ENCODE peak calls at places on chromosomes 12 and 14, in six cellular contexts. Q is AG09309; N is CD4-positive, alpha-beta memory T cell; B is naive thymus-derived CD4-positive, alpha-beta T cell; V is brain microvascular endothelial cell; D is astrocyte of the cerebellum. X is an unnamed sample.

GRCh38 chr12:106841471-106842302 is 67.2 kb downstream of the RIC8B start:
- DNase-seq in V (peak; percentile 32), D (peak; percentile 37), B (peak; percentile 49), Q (peak; percentile 8), N (peak; percentile 37), X (peak; percentile 8)

GRCh38 chr14:104510216-104510615 is 69.3 kb upstream of the C14orf180 start:
- DNase-seq in D (no peak), V (no peak), N (no peak), Q (no peak), B (no peak), X (peak; percentile 23)

GRCh38 chr14:23881292-23881691 is 72.3 kb upstream of the DHRS4 start:
- DNase-seq in N (no peak), D (no peak), B (no peak), Q (no peak), V (no peak), X (no peak)

GRCh38 chr12:52523825-52524224 is 3.6 kb upstream of the KRT5 start:
- DNase-seq in B (no peak), Q (no peak), V (no peak), N (no peak), D (no peak), X (peak; percentile 21)

GRCh38 chr12:27999970-28000369 is 27.4 kb upstream of the PTHLH start:
- DNase-seq in D (no peak), B (no peak), N (no peak), Q (no peak), V (peak; percentile 39), X (no peak)

GRCh38 chr12:108234155-108234554 is 105.0 kb downstream of the CMKLR1 start:
- DNase-seq in Q (peak; percentile 5), V (no peak), B (no peak), D (no peak), N (no peak), X (no peak)

GRCh38 chr12:93766802-93767523 is 89.8 kb downstream of the CRADD start:
- DNase-seq in D (no peak), N (peak; percentile 37), V (peak; percentile 69), B (peak; percentile 29), Q (no peak), X (no peak)

GRCh38 chr12:25694072-25694471 is 141.0 kb upstream of the LMNTD1 start:
- DNase-seq in D (no peak), N (no peak), B (no peak), V (peak; percentile 96), Q (peak; percentile 88), X (no peak)

GRCh38 chr12:27866382-27867101 is 86.5 kb upstream of the MANSC4 start:
- DNase-seq in N (no peak), V (peak; percentile 71), D (no peak), B (no peak), Q (no peak), X (no peak)

GRCh38 chr12:16323010-16323409 is 24.4 kb upstream of the MGST1 start:
- DNase-seq in V (peak; percentile 31), D (peak; percentile 38), Q (no peak), N (no peak), B (no peak), X (no peak)

GRCh38 chr12:2453807-2454177 is 341.0 kb upstream of the FKBP4 start:
- DNase-seq in V (no peak), N (no peak), B (no peak), Q (no peak), D (no peak), X (no peak)

GRCh38 chr12:15621140-15621539 is 168.0 kb downstream of the EPS8 start:
- DNase-seq in B (no peak), D (no peak), N (no peak), V (no peak), Q (no peak), X (no peak)

GRCh38 chr14:54739514-54739913 is 163.1 kb downstream of the GCH1 start:
- DNase-seq in N (no peak), B (no peak), Q (no peak), D (no peak), V (no peak), X (no peak)

GRCh38 chr12:48000878-48001321 is 3.4 kb downstream of the COL2A1 start:
- DNase-seq in B (no peak), N (no peak), Q (peak; percentile 16), D (peak; percentile 16), V (peak; percentile 77), X (no peak)

GRCh38 chr12:31020385-31021166 is 53.1 kb upstream of the DDX11 start:
- DNase-seq in N (no peak), Q (no peak), B (no peak), D (no peak), V (no peak), X (no peak)

GRCh38 chr12:109594566-109595317 is 21.1 kb downstream of the MVK start:
- DNase-seq in V (no peak), Q (no peak), N (no peak), D (no peak), B (no peak), X (no peak)

GRCh38 chr14:101123639-101124525 is 220.4 kb upstream of the RTL1 start:
- DNase-seq in Q (no peak), B (no peak), V (no peak), N (no peak), D (no peak), X (peak; percentile 9)

GRCh38 chr14:38207830-38208815 is at the start of gene SSTR1:
- DNase-seq in D (no peak), V (no peak), B (no peak), Q (no peak), N (no peak), X (no peak)

GRCh38 chr12:53974084-53975018 is at the start of gene HOTAIR:
- DNase-seq in D (no peak), V (no peak), Q (no peak), B (no peak), N (no peak), X (no peak)

GRCh38 chr12:121806556-121807308 is 2.9 kb downstream of the SETD1B start:
- DNase-seq in N (no peak), V (no peak), Q (no peak), D (no peak), B (no peak), X (no peak)

GRCh38 chr14:81147140-81147897 is 73.4 kb downstream of the GTF2A1 start:
- DNase-seq in B (no peak), V (no peak), D (no peak), Q (no peak), N (no peak), X (no peak)

GRCh38 chr14:53520529-53520928 is 367.4 kb upstream of the DDHD1 start:
- DNase-seq in N (no peak), D (no peak), V (no peak), B (no peak), Q (no peak), X (no peak)

GRCh38 chr12:78403681-78404080 is 460.9 kb upstream of the SYT1 start:
- DNase-seq in Q (peak; percentile 33), V (peak; percentile 68), N (no peak), D (peak; percentile 27), B (no peak), X (no peak)

DNA sequence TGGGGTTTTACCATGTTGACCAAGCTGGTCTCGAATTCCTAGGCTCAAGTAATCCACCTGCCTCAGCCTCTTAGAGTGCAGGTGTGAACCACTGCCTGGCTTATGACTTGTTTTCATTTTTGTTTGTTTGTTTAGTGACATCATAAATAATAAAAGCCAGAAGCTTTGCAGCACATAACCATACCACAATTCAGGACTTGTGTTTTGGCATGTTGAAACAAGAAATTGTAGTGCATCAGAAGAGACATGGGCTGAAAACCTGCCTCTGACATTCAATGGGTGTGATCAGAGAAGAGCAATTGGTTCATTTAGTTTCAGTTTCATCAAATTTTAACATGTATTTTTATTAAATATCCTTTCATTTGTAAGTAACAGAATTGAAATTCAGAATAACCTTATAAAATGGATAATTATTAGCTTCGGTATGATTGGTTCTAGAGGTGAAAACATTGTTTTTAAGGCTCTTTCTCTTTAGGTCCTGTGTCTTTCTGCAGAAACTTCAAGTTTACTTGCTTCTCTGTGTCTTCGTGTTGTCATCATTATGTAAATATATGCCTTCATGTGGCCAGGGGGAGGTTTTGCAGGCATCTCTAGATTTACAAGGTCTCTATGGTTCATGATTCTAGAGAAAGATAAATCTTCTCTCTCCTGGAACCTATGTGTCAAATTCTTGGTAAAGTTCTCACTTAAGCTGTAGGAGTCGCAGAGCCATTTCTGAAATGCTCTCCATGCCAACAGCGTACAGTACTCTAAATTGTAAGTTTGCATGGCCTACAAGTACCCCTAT is 312.0 kb downstream of the KCNC2 start:
- DNase-seq in D (no peak), Q (no peak), B (no peak), V (no peak), N (no peak), X (no peak)
- H3K4me3 ChIP-seq in D (no peak overlapping the region), Q (no peak overlapping the region), B (no peak overlapping the region), V (no peak overlapping the region), N (peak overlapping the region; percentile 4), X (no peak overlapping the region)

GRCh38 chr12:51320311-51320694 is 3.7 kb downstream of the BIN2 start:
- DNase-seq in N (no peak), Q (no peak), B (no peak), V (no peak), D (no peak), X (no peak)
- H3K4me3 ChIP-seq in N (peak overlapping the region; percentile 8), Q (no peak overlapping the region), B (no peak overlapping the region), V (no peak overlapping the region), D (no peak overlapping the region), X (peak overlapping the region; percentile 7)

DNA sequence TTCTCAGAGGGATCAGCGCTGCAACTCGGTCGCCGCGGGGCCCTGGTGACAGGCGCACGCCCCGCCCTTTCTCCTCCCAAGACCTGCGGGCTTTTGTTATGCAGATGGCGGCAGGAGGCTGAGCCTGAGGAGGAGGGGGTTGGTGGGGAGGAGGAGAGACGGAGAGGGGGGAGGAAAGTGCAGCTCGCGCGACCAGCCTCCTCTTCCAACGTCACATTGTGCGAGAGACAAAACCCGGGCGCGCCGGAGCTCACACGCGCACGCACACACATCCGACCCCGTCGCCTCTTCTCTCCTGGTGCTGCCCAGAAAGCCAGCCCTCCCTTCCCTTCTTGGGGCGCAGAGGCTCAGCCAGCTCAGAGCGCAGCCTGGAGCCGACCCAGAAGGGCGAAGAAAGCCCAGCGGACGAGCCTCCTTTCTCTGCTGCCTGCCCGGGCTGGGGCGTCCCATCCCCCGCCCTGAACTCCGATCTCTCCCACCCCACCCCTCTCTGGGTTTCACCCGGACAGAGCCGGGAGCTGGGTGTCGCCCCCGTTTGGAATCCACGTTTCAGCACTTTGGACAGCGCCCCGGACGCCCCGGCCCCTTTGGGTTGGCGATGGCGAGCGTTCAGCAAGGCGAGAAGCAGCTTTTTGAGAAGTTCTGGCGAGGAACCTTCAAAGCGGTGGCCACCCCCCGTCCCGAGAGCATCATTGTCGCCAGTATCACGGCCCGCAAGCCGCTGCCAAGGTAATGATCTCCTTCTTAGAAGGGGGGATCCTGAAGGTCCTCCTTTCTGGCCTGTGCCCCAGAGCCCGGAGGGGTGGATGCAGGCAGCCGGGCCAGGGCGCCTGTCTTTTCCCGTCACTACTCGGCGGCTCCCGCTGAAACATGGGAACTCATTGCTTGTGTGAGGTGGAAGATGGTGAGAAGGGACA is at the start of gene SRRM4:
- DNase-seq in V (no peak), Q (no peak), N (no peak), B (no peak), D (no peak), X (no peak)
- H3K4me3 ChIP-seq in V (no peak within 1 kb of the TSS), Q (no peak within 1 kb of the TSS), N (no peak within 1 kb of the TSS), B (no peak within 1 kb of the TSS), D (no peak within 1 kb of the TSS), X (no peak within 1 kb of the TSS)

GRCh38 chr12:57738142-57738474 is 434 bp downstream of the AGAP2 start:
- DNase-seq in B (no peak), V (no peak), Q (no peak), D (no peak), N (no peak), X (no peak)
- H3K4me3 ChIP-seq in B (no peak overlapping the region), V (no peak overlapping the region), Q (peak overlapping the region; percentile 12), D (peak overlapping the region; percentile 29), N (no peak overlapping the region), X (no peak overlapping the region)

GRCh38 chr12:6049992-6050391 is 74.5 kb downstream of the VWF start:
- DNase-seq in B (no peak), D (no peak), Q (no peak), N (no peak), V (no peak), X (no peak)
- H3K4me3 ChIP-seq in B (no peak overlapping the region), D (no peak overlapping the region), Q (no peak overlapping the region), N (no peak overlapping the region), V (no peak overlapping the region), X (no peak overlapping the region)

X was measured in CD8-positive, alpha-beta T cell.